ENCODE peak calls at places on chromosome 9, in ten cellular contexts. T is PC-3; M is BE2C; C is CD4-positive, CD25-positive, alpha-beta regulatory T cell; D is K562; K is SJSA1; H is cardiac muscle cell; E is endothelial cell of umbilical vein; P is heart left ventricle; W is fibroblast of lung. A is an unnamed sample.

GRCh38 chr9:78280982-78281668 is 15.8 kb upstream of the PSAT1 start:
- DNase-seq in P (peak; percentile 80), E (peak; percentile 38), D (no peak), H (peak; percentile 82), W (peak; percentile 99), C (no peak), K (no peak), T (no peak), M (peak; percentile 65), A (no peak)

GRCh38 chr9:137381501-137382443 is 41.2 kb downstream of the EXD3 start:
- DNase-seq in H (no peak), E (no peak), P (peak; percentile 20), D (no peak), W (no peak), M (no peak), C (no peak), T (no peak), K (no peak), A (no peak)

GRCh38 chr9:270657-271237 is 56.1 kb downstream of the DOCK8 start:
- DNase-seq in T (no peak), K (no peak), P (no peak), C (no peak), H (no peak), E (no peak), D (no peak), M (no peak), W (no peak), A (no peak)

GRCh38 chr9:93295031-93295430 is 111.1 kb downstream of the WNK2 start:
- DNase-seq in H (no peak), D (no peak), M (no peak), K (no peak), W (no peak), P (no peak), C (no peak), T (no peak), E (no peak), A (no peak)

GRCh38 chr9:89274838-89275237 is 36.2 kb upstream of the CKS2 start:
- DNase-seq in W (peak; percentile 95), T (no peak), D (no peak), C (no peak), K (no peak), E (no peak), P (no peak), H (no peak), M (no peak), A (no peak)

GRCh38 chr9:120916573-120916972 is 10.0 kb downstream of the TRAF1 start:
- DNase-seq in C (no peak), P (peak; percentile 62), M (peak; percentile 70), D (no peak), T (no peak), K (peak; percentile 30), W (peak; percentile 93), E (no peak), H (no peak), A (no peak)

GRCh38 chr9:2134391-2134790 is 119.2 kb downstream of the SMARCA2 start:
- DNase-seq in K (no peak), P (no peak), H (no peak), C (no peak), W (no peak), T (no peak), E (no peak), M (no peak), D (no peak), A (no peak)

GRCh38 chr9:89477811-89478583 is 19.9 kb downstream of the SEMA4D start:
- DNase-seq in K (peak; percentile 18), C (no peak), T (peak; percentile 71), W (no peak), E (peak; percentile 95), H (peak; percentile 35), P (no peak), M (no peak), D (no peak), A (peak; percentile 71)

GRCh38 chr9:91036826-91037510 is 235.3 kb downstream of the SYK start:
- DNase-seq in P (peak; percentile 78), T (peak; percentile 85), C (peak; percentile 17), D (peak; percentile 67), H (peak; percentile 81), E (peak; percentile 94), W (peak; percentile 94), K (peak; percentile 84), M (peak; percentile 92), A (peak; percentile 33)

GRCh38 chr9:79013715-79014610 is 557.8 kb upstream of the TLE4 start:
- DNase-seq in D (no peak), K (no peak), T (peak; percentile 74), W (no peak), C (no peak), H (no peak), E (peak; percentile 77), P (no peak), M (no peak), A (no peak)

GRCh38 chr9:106481003-106481614 is 381.9 kb upstream of the ZNF462 start:
- DNase-seq in D (no peak), K (no peak), C (no peak), T (no peak), P (no peak), E (no peak), H (no peak), M (no peak), W (no peak), A (no peak)

GRCh38 chr9:93325307-93326035 is 126.0 kb upstream of the FAM120A start:
- DNase-seq in E (no peak), K (no peak), H (no peak), T (no peak), M (no peak), P (no peak), W (no peak), D (peak; percentile 2), C (no peak), A (no peak)

GRCh38 chr9:132733133-132733815 is 63.0 kb downstream of the GTF3C4 start:
- DNase-seq in E (no peak), C (no peak), M (no peak), T (no peak), K (no peak), P (no peak), D (no peak), H (no peak), W (peak; percentile 39), A (no peak)
- H3K4me1 ChIP-seq in E (no peaks in the 10 kb centered on the region), C (no peaks in the 10 kb centered on the region), M (no peaks in the 10 kb centered on the region), T (no peaks in the 10 kb centered on the region), K (no peaks in the 10 kb centered on the region), P (no peaks in the 10 kb centered on the region), D (no peaks in the 10 kb centered on the region), H (no peaks in the 10 kb centered on the region), W (no peaks in the 10 kb centered on the region), A (no peaks in the 10 kb centered on the region)

DNA sequence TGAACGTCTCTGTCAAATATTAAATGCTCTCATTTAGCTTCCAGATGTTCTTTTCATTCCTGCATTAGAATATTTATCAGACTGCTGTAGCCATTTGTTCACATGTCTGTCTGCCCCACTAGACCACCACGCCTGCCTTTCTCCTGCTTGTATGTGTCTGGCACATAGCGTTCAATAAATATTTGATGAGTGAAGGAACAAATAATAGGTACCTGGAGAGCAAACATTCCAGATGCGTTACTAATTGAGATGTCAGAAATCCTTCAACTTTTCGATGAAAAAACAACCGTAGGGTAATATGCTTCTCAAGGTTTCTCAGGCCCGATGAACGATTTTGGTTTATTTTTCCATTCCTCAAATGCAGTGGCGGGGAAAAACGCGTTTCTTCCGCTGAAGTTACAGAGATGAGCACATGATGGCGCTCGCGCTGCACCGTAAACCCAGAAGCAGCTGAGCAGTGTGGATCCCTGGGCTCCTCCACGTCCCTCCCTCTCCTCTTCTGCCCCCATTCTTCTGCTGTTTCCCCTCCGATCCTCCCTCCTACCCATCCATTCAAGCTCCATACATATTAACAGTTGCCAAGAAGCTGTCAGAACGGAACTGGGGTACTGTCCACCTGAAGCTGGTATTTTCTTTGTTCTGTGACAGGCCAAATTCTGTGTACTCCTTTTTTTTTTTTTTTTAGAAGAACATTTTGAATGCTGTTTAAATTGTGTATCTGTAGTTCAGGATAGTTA is 245.4 kb downstream of the MPDZ start:
- DNase-seq in C (no peak), W (peak; percentile 76), P (peak; percentile 59), H (peak; percentile 80), M (peak; percentile 75), T (peak; percentile 84), D (peak; percentile 45), K (peak; percentile 31), E (peak; percentile 75), A (no peak)
- H3K4me3 ChIP-seq in C (no peak overlapping the region), W (peak overlapping the region; percentile 45), P (no peak overlapping the region), H (no peak overlapping the region), M (peak overlapping the region; percentile 41), T (peak overlapping the region; percentile 65), D (no peak overlapping the region), K (no peak overlapping the region), E (no peak overlapping the region), A (no peak overlapping the region)

GRCh38 chr9:4494806-4495205 is 4.5 kb downstream of the SLC1A1 start:
- DNase-seq in D (no peak), C (no peak), W (no peak), H (no peak), P (no peak), M (no peak), T (no peak), E (no peak), K (no peak), A (no peak)

GRCh38 chr9:4494337-4494736 is 4.1 kb downstream of the SLC1A1 start:
- DNase-seq in H (no peak), C (no peak), K (no peak), D (no peak), M (no peak), P (no peak), W (no peak), E (peak; percentile 69), T (peak; percentile 8), A (no peak)

GRCh38 chr9:4497395-4497794 is 7.1 kb downstream of the SLC1A1 start:
- DNase-seq in P (no peak), E (no peak), M (no peak), K (no peak), D (no peak), T (no peak), W (no peak), H (no peak), C (no peak), A (no peak)

GRCh38 chr9:4496497-4496896 is 6.2 kb downstream of the SLC1A1 start:
- DNase-seq in T (no peak), M (no peak), W (no peak), H (no peak), C (no peak), D (no peak), P (no peak), E (no peak), K (no peak), A (no peak)

DNA sequence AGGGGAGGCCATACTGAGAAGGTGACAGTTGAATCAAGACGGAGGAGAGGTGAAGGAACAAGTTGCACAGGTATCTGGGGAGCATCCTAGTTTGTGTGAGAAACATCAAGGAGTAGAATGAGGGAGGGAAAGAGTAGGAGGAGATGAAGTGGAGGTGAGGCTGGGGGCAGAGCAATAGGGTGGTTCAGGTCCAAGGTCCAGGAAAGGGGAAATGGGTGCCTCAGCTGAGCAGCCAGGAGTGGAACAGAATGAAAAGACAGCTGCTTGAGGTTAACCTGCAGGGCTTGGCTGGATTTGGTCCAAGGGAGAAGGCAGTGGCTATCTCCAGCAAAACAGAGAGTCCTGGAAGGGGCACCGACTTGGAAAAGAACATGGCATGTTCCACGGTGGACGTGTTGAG is 5.3 kb downstream of the SLC1A1 start:
- DNase-seq in W (no peak), D (no peak), M (no peak), T (no peak), C (no peak), H (no peak), K (no peak), E (no peak), P (no peak), A (no peak)
- H3K4me1 ChIP-seq in W (no peaks in the 10 kb centered on the region), D (no peaks in the 10 kb centered on the region), M (no peaks in the 10 kb centered on the region), T (peaks cover 10% of the 10 kb centered on the region), C (peaks cover 11% of the 10 kb centered on the region), H (peaks cover 6% of the 10 kb centered on the region), K (no peaks in the 10 kb centered on the region), E (peaks cover 41% of the 10 kb centered on the region), P (peaks cover 11% of the 10 kb centered on the region), A (peaks cover 13% of the 10 kb centered on the region)

GRCh38 chr9:35649431-35650340 is 1.0 kb downstream of the SIT1 start:
- DNase-seq in H (no peak), T (no peak), E (no peak), K (no peak), P (no peak), C (peak; percentile 17), W (no peak), D (peak; percentile 26), M (no peak), A (peak; percentile 47)
- H3K4me3 ChIP-seq in H (no peak overlapping the region), T (no peak overlapping the region), E (no peak overlapping the region), K (no peak overlapping the region), P (no peak overlapping the region), C (peak overlapping the region; percentile 88), W (no peak overlapping the region), D (no peak overlapping the region), M (no peak overlapping the region), A (peak overlapping the region; percentile 59)

A was measured in CD8-positive, alpha-beta T cell.